ENCODE peak calls at places on chromosomes 4 and X, in seven cellular contexts. W is adrenal gland, K is Peyer's patch, S is transverse colon, V is tibial nerve, N is HCT116, D is thyroid gland. B is an unnamed sample.
A peak's percentile ranks its signal among the peaks of the same experiment; 100 is the strongest.

GRCh38 chr4:90112715-90113114 is 14.5 kb upstream of the CCSER1 start:
- DNase-seq in N (no peak), W (no peak), K (no peak), V (no peak), D (no peak), S (no peak), B (no peak)

GRCh38 chrX:131058136-131058868 is at the start of gene ARHGAP36:
- DNase-seq in S (no peak), D (peak; percentile 4), N (no peak), K (no peak), W (no peak), V (no peak), B (no peak)

GRCh38 chrX:153482376-153483015 is 12.1 kb upstream of the HAUS7 start:
- DNase-seq in N (no peak), K (no peak), S (no peak), V (no peak), D (no peak), W (no peak), B (no peak)

GRCh38 chr4:86498560-86499166 is 95.5 kb upstream of the PTPN13 start:
- DNase-seq in N (peak; percentile 47), S (no peak), W (no peak), V (no peak), D (no peak), K (no peak), B (no peak)

GRCh38 chrX:40262641-40263560 is 165.1 kb upstream of the BCOR start:
- DNase-seq in N (peak; percentile 7), W (peak; percentile 77), D (peak; percentile 13), S (no peak), K (no peak), V (no peak), B (peak; percentile 30)

GRCh38 chrX:30786374-30786773 is 102.7 kb downstream of the TAB3 start:
- DNase-seq in V (no peak), N (no peak), D (no peak), W (no peak), S (no peak), K (no peak), B (no peak)

GRCh38 chrX:134026732-134027311 is 41.4 kb upstream of the GPC3 start:
- DNase-seq in K (peak; percentile 71), D (peak; percentile 50), S (peak; percentile 34), W (peak; percentile 15), N (peak; percentile 10), V (peak; percentile 19), B (peak; percentile 6)

GRCh38 chr4:102625232-102625930 is 124.2 kb downstream of the NFKB1 start:
- DNase-seq in D (no peak), N (no peak), W (peak; percentile 35), K (peak; percentile 73), V (no peak), S (peak; percentile 42), B (no peak)

GRCh38 chrX:153763989-153764755 is at the start of gene PLXNB3:
- DNase-seq in K (peak; percentile 92), N (peak; percentile 50), S (peak; percentile 84), V (peak; percentile 64), D (peak; percentile 69), W (peak; percentile 91), B (peak; percentile 84)

GRCh38 chrX:113369056-113369455 is 528.4 kb upstream of the AMOT start:
- DNase-seq in W (no peak), S (no peak), V (no peak), D (no peak), N (no peak), K (no peak), B (no peak)

GRCh38 chr4:123673971-123674370 is 277.4 kb downstream of the SPRY1 start:
- DNase-seq in K (no peak), S (no peak), V (no peak), W (no peak), D (no peak), N (no peak), B (no peak)

GRCh38 chr4:5212255-5213032 is 161.2 kb downstream of the STK32B start:
- DNase-seq in V (no peak), S (no peak), W (no peak), N (no peak), K (no peak), D (no peak), B (no peak)

GRCh38 chr4:48557478-48557877 is 67.4 kb downstream of the ZAR1 start:
- DNase-seq in K (no peak), W (no peak), N (no peak), S (no peak), V (no peak), D (no peak), B (no peak)

GRCh38 chr4:88320174-88320779 is 35.9 kb upstream of the PPM1K start:
- DNase-seq in K (no peak), D (no peak), S (no peak), W (no peak), V (no peak), N (no peak), B (no peak)

GRCh38 chr4:86791126-86791525 is 58.1 kb downstream of the SLC10A6 start:
- DNase-seq in D (peak; percentile 4), N (no peak), K (no peak), W (no peak), V (no peak), S (no peak), B (no peak)

GRCh38 chr4:177485528-177485927 is 43.3 kb upstream of the AGA start:
- DNase-seq in W (no peak), N (no peak), D (no peak), S (no peak), K (no peak), V (no peak), B (no peak)

GRCh38 chrX:3443186-3443585 is 96.7 kb upstream of the MXRA5 start:
- DNase-seq in S (no peak), V (no peak), D (no peak), N (no peak), W (no peak), K (no peak), B (no peak)

GRCh38 chr4:31391976-31392375 is 671.8 kb downstream of the PCDH7 start:
- DNase-seq in W (no peak), N (no peak), K (no peak), S (no peak), V (no peak), D (no peak), B (no peak)

GRCh38 chr4:76354517-76355473 is 48.3 kb downstream of the STBD1 start:
- DNase-seq in S (peak; percentile 11), W (no peak), D (no peak), N (no peak), K (peak; percentile 54), V (no peak), B (no peak)

GRCh38 chr4:127505203-127505602 is 127.6 kb upstream of the INTU start:
- DNase-seq in N (no peak), S (no peak), V (no peak), K (no peak), D (peak; percentile 64), W (peak; percentile 49), B (no peak)

GRCh38 chrX:119488749-119489148 is 20.5 kb downstream of the SLC25A5 start:
- DNase-seq in N (no peak), W (peak; percentile 70), V (peak; percentile 26), D (peak; percentile 65), K (peak; percentile 83), S (peak; percentile 73), B (no peak)

GRCh38 chr4:38590017-38590416 is 74.0 kb upstream of the KLF3 start:
- DNase-seq in S (no peak), D (no peak), N (no peak), V (no peak), W (no peak), K (no peak), B (no peak)

GRCh38 chrX:72255864-72256263 is 17.0 kb upstream of the ERCC6L start:
- DNase-seq in V (no peak), D (no peak), S (no peak), N (no peak), K (no peak), W (no peak), B (no peak)

GRCh38 chrX:7614616-7615015 is 228.4 kb upstream of the VCX start:
- DNase-seq in W (no peak), N (no peak), K (no peak), S (no peak), D (no peak), V (no peak), B (no peak)

GRCh38 chrX:131977619-131978018 is 45.5 kb upstream of the STK26 start:
- DNase-seq in W (no peak), S (no peak), N (no peak), K (no peak), V (no peak), D (no peak), B (no peak)

GRCh38 chr4:2837110-2837903 is 6.3 kb upstream of the ADD1 start:
- DNase-seq in K (peak; percentile 44), S (peak; percentile 7), V (no peak), N (no peak), D (peak; percentile 3), W (peak; percentile 21), B (no peak)

GRCh38 chr4:2839060-2839459 is 4.6 kb upstream of the ADD1 start:
- DNase-seq in D (no peak), N (no peak), W (peak; percentile 5), K (no peak), V (no peak), S (no peak), B (no peak)

GRCh38 chr4:2836391-2836859 is 7.2 kb upstream of the ADD1 start:
- DNase-seq in V (no peak), W (peak; percentile 8), S (peak; percentile 4), K (peak; percentile 44), D (peak; percentile 2), N (no peak), B (no peak)

GRCh38 chr4:2835978-2836377 is 7.7 kb upstream of the ADD1 start:
- DNase-seq in W (peak; percentile 11), N (no peak), K (peak; percentile 46), V (peak; percentile 11), D (peak; percentile 1), S (peak; percentile 8), B (no peak)

GRCh38 chr4:2837904-2838496 is 5.6 kb upstream of the ADD1 start:
- DNase-seq in V (no peak), D (peak; percentile 24), W (peak; percentile 46), N (no peak), K (peak; percentile 85), S (peak; percentile 53), B (no peak)
- TF ChIP-seq POLR2A in V (no peak), D (no peak), W (no peak), N (no peak), K (no peak), S (no peak), B (no peak)

GRCh38 chrX:46757593-46757992 is 1.3 kb downstream of the SLC9A7 start:
- DNase-seq in K (no peak), W (no peak), D (no peak), S (no peak), N (no peak), V (no peak), B (no peak)
- TF ChIP-seq POLR2A in K (no peak), W (no peak), D (no peak), S (no peak), N (no peak), V (no peak), B (no peak)

GRCh38 chrX:53674581-53674980 is 11.9 kb downstream of the HUWE1 start:
- DNase-seq in V (no peak), K (no peak), S (no peak), W (no peak), N (no peak), D (no peak), B (no peak)
- TF ChIP-seq POLR2A in V (no peak), K (no peak), S (no peak), W (no peak), N (no peak), D (no peak), B (no peak)

DNA sequence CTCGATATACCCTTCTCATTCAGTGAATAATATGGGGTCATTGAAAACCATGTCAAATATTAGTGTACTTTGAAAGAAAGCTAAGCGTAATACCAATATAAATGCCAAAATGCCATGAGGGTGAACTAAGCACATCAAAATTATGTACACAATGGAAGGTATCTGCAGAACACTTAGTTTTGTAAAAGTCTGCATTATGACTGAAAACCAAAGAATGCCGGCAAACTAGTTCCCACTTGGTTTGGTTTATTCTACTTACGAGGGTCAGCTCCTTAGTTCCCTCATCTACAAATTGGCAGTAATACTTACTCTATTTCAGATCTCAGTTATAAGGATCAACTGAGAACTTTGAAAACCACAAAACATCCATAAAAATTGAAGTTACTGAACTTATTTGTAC is 27.3 kb downstream of the RPS6KA6 start:
- DNase-seq in D (no peak), S (no peak), V (no peak), W (no peak), K (no peak), N (no peak), B (no peak)
- TF ChIP-seq POLR2A in D (no peak), S (no peak), V (no peak), W (no peak), K (no peak), N (no peak), B (no peak)

B was measured in H54.